ENCODE peak calls at places on chromosomes 12 and 14, in six cellular contexts. K is fibroblast of mammary gland, O is cardiac fibroblast, V is foreskin fibroblast, H is pancreas, B is fibroblast of lung. C is an unnamed sample.

GRCh38 chr14:32472512-32473472 is 143.7 kb downstream of the AKAP6 start:
- DNase-seq in B (peak), V (peak), H (no peak), K (peak), O (peak), C (peak)

GRCh38 chr14:104333903-104334811 is 195.8 kb downstream of the KIF26A start:
- DNase-seq in V (no peak), B (no peak), K (no peak), O (no peak), H (no peak), C (peak)

GRCh38 chr14:105069887-105070759 is 4.9 kb upstream of the GPR132 start:
- DNase-seq in O (peak), V (peak), H (no peak), B (peak), K (peak), C (peak)

GRCh38 chr12:89949457-89950195 is 241.0 kb upstream of the ATP2B1 start:
- DNase-seq in H (no peak), K (peak), V (peak), O (peak), B (peak), C (no peak)

GRCh38 chr14:92960706-92961566 is 38.0 kb downstream of the CHGA start:
- DNase-seq in K (peak), O (peak), B (no peak), V (peak), H (no peak), C (no peak)

GRCh38 chr12:120388711-120389431 is 19.9 kb upstream of the MSI1 start:
- DNase-seq in B (no peak), O (no peak), V (no peak), K (no peak), H (no peak), C (no peak)

GRCh38 chr12:509494-509893 is 49.8 kb downstream of the B4GALNT3 start:
- DNase-seq in O (peak), B (no peak), V (peak), K (no peak), H (no peak), C (no peak)

GRCh38 chr14:67392728-67393314 is 19.1 kb downstream of the PLEK2 start:
- DNase-seq in B (no peak), V (no peak), H (no peak), O (no peak), K (no peak), C (no peak)

GRCh38 chr14:69501362-69501964 is 16.9 kb downstream of the PLEKHD1 start:
- DNase-seq in V (peak), H (no peak), O (peak), B (peak), K (peak), C (peak)

GRCh38 chr12:92439397-92439779 is 263.4 kb upstream of the PLEKHG7 start:
- DNase-seq in O (peak), H (no peak), B (peak), K (peak), V (peak), C (no peak)

GRCh38 chr12:131101703-131102492 is 148.2 kb downstream of the ADGRD1 start:
- DNase-seq in B (no peak), H (no peak), V (no peak), O (no peak), K (no peak), C (no peak)

GRCh38 chr12:71475280-71475679 is 35.7 kb downstream of the LGR5 start:
- DNase-seq in V (peak), K (peak), O (peak), H (no peak), B (no peak), C (peak)

GRCh38 chr12:63068857-63069442 is 82.1 kb downstream of the AVPR1A start:
- DNase-seq in H (no peak), O (peak), K (peak), B (peak), V (peak), C (peak)

GRCh38 chr14:90698379-90698869 is 117.8 kb downstream of the TTC7B start:
- DNase-seq in K (peak), H (no peak), V (peak), B (peak), O (peak), C (peak)

GRCh38 chr12:65948320-65949008 is 124.2 kb downstream of the HMGA2 start:
- DNase-seq in K (peak), O (peak), B (peak), H (peak), V (peak), C (peak)

GRCh38 chr14:60964901-60965300 is 16.0 kb downstream of the TRMT5 start:
- DNase-seq in B (peak), O (no peak), K (peak), V (peak), H (no peak), C (no peak)

GRCh38 chr12:55675671-55676070 is 32.0 kb downstream of the ITGA7 start:
- DNase-seq in B (no peak), O (peak), K (no peak), V (no peak), H (no peak), C (no peak)

GRCh38 chr12:41368006-41368405 is 179.9 kb downstream of the PDZRN4 start:
- DNase-seq in K (peak), H (no peak), B (no peak), V (no peak), O (no peak), C (no peak)

GRCh38 chr14:81473456-81474155 is 60.0 kb downstream of the SEL1L start:
- DNase-seq in B (no peak), H (no peak), V (no peak), K (no peak), O (no peak), C (no peak)

GRCh38 chr12:67449591-67450052 is 180.5 kb downstream of the CAND1 start:
- DNase-seq in B (no peak), O (no peak), V (no peak), H (no peak), K (no peak), C (no peak)

GRCh38 chr12:92070864-92071445 is 74.7 kb downstream of the BTG1 start:
- DNase-seq in O (peak), V (peak), H (peak), B (peak), K (peak), C (no peak)

GRCh38 chr12:109731806-109732205 is 18.2 kb downstream of the FAM222A start:
- DNase-seq in O (no peak), K (no peak), H (no peak), B (no peak), V (no peak), C (no peak)

GRCh38 chr12:95402096-95402495 is 71.9 kb upstream of the METAP2 start:
- DNase-seq in B (no peak), K (no peak), O (no peak), V (no peak), H (no peak), C (peak)

GRCh38 chr12:103969391-103969790 is 3.7 kb downstream of the TDG start:
- DNase-seq in O (no peak), B (no peak), H (no peak), K (no peak), V (peak), C (no peak)
- H3K4me3 ChIP-seq in O (no peak), B (no peak), H (no peak), K (no peak), V (no peak), C (no peak)

GRCh38 chr12:57219993-57220728 is 3.6 kb downstream of the NXPH4 start:
- DNase-seq in B (no peak), H (no peak), V (no peak), O (no peak), K (no peak), C (no peak)
- H3K4me3 ChIP-seq in B (no peak), H (no peak), V (no peak), O (no peak), K (no peak), C (no peak)

GRCh38 chr12:52413787-52414345 is 7.7 kb upstream of the KRT82 start:
- DNase-seq in O (no peak), K (no peak), H (no peak), V (no peak), B (no peak), C (no peak)
- H3K4me3 ChIP-seq in O (no peak), K (no peak), H (no peak), V (no peak), B (no peak), C (no peak)

GRCh38 chr12:45986646-45987338 is 3.6 kb downstream of the SCAF11 start:
- DNase-seq in H (no peak), O (no peak), K (no peak), B (no peak), V (no peak), C (no peak)
- H3K4me3 ChIP-seq in H (no peak), O (no peak), K (no peak), B (no peak), V (no peak), C (no peak)

DNA sequence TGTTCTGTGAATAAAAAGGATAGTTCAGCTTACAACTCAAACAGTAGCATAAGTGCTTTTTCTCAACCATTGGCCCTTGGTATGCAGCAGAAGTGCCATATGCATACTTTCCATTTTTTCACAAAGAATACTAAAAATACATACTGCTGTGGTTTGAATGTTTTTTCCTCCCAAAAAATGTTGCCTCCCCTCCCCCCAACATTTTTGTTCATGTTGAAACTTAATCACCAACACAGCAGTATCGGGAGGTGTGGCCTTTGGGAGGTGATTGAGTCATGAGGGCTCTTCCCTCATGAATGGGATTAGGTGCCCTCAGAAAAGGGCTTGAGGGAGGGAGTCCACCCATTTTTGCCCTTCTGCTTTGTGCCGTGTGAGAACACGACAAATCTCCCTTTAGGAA is 198.6 kb downstream of the ESR2 start:
- DNase-seq in H (no peak), V (no peak), B (peak), K (no peak), O (peak), C (no peak)
- H3K4me3 ChIP-seq in H (no peak), V (no peak), B (no peak), K (no peak), O (no peak), C (no peak)

DNA sequence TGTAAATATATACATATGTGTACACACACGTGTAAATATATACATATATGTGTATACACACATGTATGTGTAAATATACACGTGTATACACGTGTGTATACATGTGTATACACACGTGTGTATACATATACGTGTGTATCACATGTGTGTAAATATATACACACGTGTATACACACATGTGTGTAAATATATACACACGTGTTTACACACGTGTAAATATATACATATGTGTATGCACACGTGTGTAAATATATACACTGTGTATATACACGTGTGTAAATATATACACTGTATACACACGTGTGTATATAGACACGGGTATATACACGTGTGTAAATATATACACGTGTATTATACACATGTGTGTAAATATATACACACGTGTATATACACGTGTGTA is 71.7 kb downstream of the RPAP3 start:
- DNase-seq in K (no peak), V (no peak), B (no peak), O (no peak), H (no peak), C (no peak)
- H3K4me3 ChIP-seq in K (no peak), V (no peak), B (no peak), O (no peak), H (no peak), C (no peak)

DNA sequence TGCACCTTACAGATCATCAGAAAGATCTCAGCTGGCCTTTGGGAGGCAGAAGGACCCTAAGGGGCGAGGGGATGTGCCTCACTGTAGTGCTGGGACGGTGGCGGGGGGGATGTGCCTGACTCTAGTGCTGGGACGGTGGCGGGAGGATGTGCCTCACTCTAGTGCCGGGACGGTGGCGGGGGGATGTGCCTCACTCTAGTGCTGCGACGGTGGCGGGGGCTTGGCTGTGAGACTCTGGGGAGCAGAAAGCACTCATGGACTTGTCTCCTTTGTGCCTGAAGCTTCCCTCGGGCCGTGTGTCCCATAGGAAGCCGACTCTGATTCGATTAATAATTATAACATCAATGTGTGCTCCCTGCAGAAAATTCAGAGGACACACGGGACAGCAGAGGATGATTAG is 126.6 kb downstream of the ZNF664 start:
- DNase-seq in O (no peak), H (no peak), V (no peak), K (no peak), B (no peak), C (no peak)
- H3K4me3 ChIP-seq in O (no peak), H (no peak), V (no peak), K (no peak), B (no peak), C (no peak)

GRCh38 chr12:49911213-49911605 is 7.5 kb upstream of the FAIM2 start:
- DNase-seq in V (no peak), O (no peak), H (no peak), K (no peak), B (no peak), C (no peak)

GRCh38 chr12:49907352-49907751 is 3.7 kb upstream of the FAIM2 start:
- DNase-seq in B (no peak), V (no peak), O (no peak), K (no peak), H (no peak), C (no peak)

GRCh38 chr12:49909328-49909727 is 5.6 kb upstream of the FAIM2 start:
- DNase-seq in H (no peak), O (no peak), V (no peak), K (no peak), B (no peak), C (no peak)

GRCh38 chr12:49910331-49911212 is 6.9 kb upstream of the FAIM2 start:
- DNase-seq in B (no peak), O (no peak), V (no peak), K (no peak), H (no peak), C (no peak)

DNA sequence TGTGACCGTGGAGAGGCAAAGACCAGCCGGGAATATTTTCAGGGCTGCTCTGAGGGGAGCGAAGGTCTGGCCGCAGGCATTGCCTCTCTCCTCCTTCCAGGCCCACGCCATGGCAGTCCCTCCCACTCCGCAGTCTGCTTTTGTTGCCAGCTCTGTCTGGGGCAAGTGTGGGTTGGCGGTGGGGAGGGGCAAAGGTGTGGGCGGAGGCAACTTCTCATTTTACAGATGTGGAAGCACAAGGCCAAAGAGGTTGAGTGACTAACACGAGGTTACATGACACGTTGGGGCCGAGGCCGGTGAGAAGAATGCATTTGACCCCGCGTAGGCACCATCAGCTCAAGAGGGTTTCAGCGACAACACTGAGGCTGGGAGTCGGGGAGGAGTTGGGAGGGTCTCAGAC is 6.1 kb upstream of the FAIM2 start:
- DNase-seq in B (peak), H (no peak), V (peak), K (peak), O (peak), C (peak)
- H3K4me3 ChIP-seq in B (no peak), H (no peak), V (no peak), K (no peak), O (no peak), C (no peak)

C was measured in SJCRH30.